ENCODE peak calls at places on chromosomes 4 and X, in nine cellular contexts. One of them, this sample, is unnamed.

GRCh38 chr4:169225058-169225751 is 45.6 kb downstream of the SH3RF1 start:
- DNase-seq in foreskin fibroblast: peak
- DNase-seq in HS-5: peak
- DNase-seq in T follicular helper cell: no peak
- DNase-seq in OCI-LY7: no peak
- DNase-seq in tibial nerve: no peak
- DNase-seq in HFFc6: peak
- DNase-seq in RCC 7860: peak
- DNase-seq in ACHN: peak
- DNase-seq in this sample: peak

GRCh38 chrX:129139837-129140679 is 383.2 kb downstream of the SMARCA1 start:
- DNase-seq in T follicular helper cell: no peak
- DNase-seq in HFFc6: no peak
- DNase-seq in RCC 7860: no peak
- DNase-seq in ACHN: no peak
- DNase-seq in OCI-LY7: no peak
- DNase-seq in HS-5: no peak
- DNase-seq in tibial nerve: no peak
- DNase-seq in foreskin fibroblast: no peak
- DNase-seq in this sample: no peak

GRCh38 chr4:56757270-56757746 is 64.2 kb downstream of the SPINK2 start:
- DNase-seq in tibial nerve: no peak
- DNase-seq in HS-5: peak
- DNase-seq in RCC 7860: peak
- DNase-seq in OCI-LY7: peak
- DNase-seq in T follicular helper cell: peak
- DNase-seq in foreskin fibroblast: peak
- DNase-seq in HFFc6: peak
- DNase-seq in ACHN: peak
- DNase-seq in this sample: no peak

GRCh38 chrX:111955916-111956315 is 79.9 kb downstream of the TRPC5OS start:
- DNase-seq in HS-5: no peak
- DNase-seq in ACHN: no peak
- DNase-seq in HFFc6: no peak
- DNase-seq in OCI-LY7: no peak
- DNase-seq in RCC 7860: no peak
- DNase-seq in T follicular helper cell: no peak
- DNase-seq in foreskin fibroblast: no peak
- DNase-seq in tibial nerve: no peak
- DNase-seq in this sample: no peak

GRCh38 chr4:169203891-169204290 is 66.9 kb downstream of the SH3RF1 start:
- DNase-seq in T follicular helper cell: no peak
- DNase-seq in ACHN: no peak
- DNase-seq in HFFc6: no peak
- DNase-seq in foreskin fibroblast: no peak
- DNase-seq in HS-5: no peak
- DNase-seq in tibial nerve: no peak
- DNase-seq in RCC 7860: no peak
- DNase-seq in OCI-LY7: no peak
- DNase-seq in this sample: no peak

GRCh38 chr4:5448286-5448685 is 260.1 kb downstream of the EVC2 start:
- DNase-seq in ACHN: no peak
- DNase-seq in foreskin fibroblast: no peak
- DNase-seq in HS-5: no peak
- DNase-seq in tibial nerve: no peak
- DNase-seq in HFFc6: no peak
- DNase-seq in RCC 7860: no peak
- DNase-seq in T follicular helper cell: no peak
- DNase-seq in OCI-LY7: no peak
- DNase-seq in this sample: no peak

GRCh38 chr4:112355662-112356061 is 58.5 kb downstream of the ALPK1 start:
- DNase-seq in RCC 7860: no peak
- DNase-seq in ACHN: no peak
- DNase-seq in HFFc6: no peak
- DNase-seq in foreskin fibroblast: no peak
- DNase-seq in HS-5: no peak
- DNase-seq in tibial nerve: no peak
- DNase-seq in T follicular helper cell: no peak
- DNase-seq in OCI-LY7: no peak
- DNase-seq in this sample: no peak

GRCh38 chrX:97683256-97683655 is 799.5 kb downstream of the RPA4 start:
- DNase-seq in foreskin fibroblast: no peak
- DNase-seq in tibial nerve: no peak
- DNase-seq in HFFc6: no peak
- DNase-seq in RCC 7860: no peak
- DNase-seq in T follicular helper cell: no peak
- DNase-seq in ACHN: no peak
- DNase-seq in HS-5: no peak
- DNase-seq in OCI-LY7: no peak
- DNase-seq in this sample: no peak

GRCh38 chr4:67459164-67459563 is 86.1 kb downstream of the CENPC start:
- DNase-seq in HFFc6: no peak
- DNase-seq in foreskin fibroblast: no peak
- DNase-seq in HS-5: no peak
- DNase-seq in T follicular helper cell: no peak
- DNase-seq in RCC 7860: no peak
- DNase-seq in tibial nerve: no peak
- DNase-seq in ACHN: no peak
- DNase-seq in OCI-LY7: no peak
- DNase-seq in this sample: no peak

GRCh38 chr4:82469776-82470345 is 39.5 kb downstream of the ENOPH1 start:
- DNase-seq in RCC 7860: no peak
- DNase-seq in OCI-LY7: no peak
- DNase-seq in foreskin fibroblast: peak
- DNase-seq in tibial nerve: no peak
- DNase-seq in HS-5: peak
- DNase-seq in T follicular helper cell: no peak
- DNase-seq in HFFc6: peak
- DNase-seq in ACHN: no peak
- DNase-seq in this sample: no peak

GRCh38 chr4:166422475-166422874 is 549.4 kb downstream of the TLL1 start:
- DNase-seq in foreskin fibroblast: peak
- DNase-seq in HFFc6: peak
- DNase-seq in RCC 7860: peak
- DNase-seq in tibial nerve: no peak
- DNase-seq in ACHN: peak
- DNase-seq in T follicular helper cell: no peak
- DNase-seq in OCI-LY7: no peak
- DNase-seq in HS-5: peak
- DNase-seq in this sample: no peak

GRCh38 chrX:66728818-66729271 is 90.0 kb upstream of the EDA2R start:
- DNase-seq in RCC 7860: peak
- DNase-seq in HFFc6: peak
- DNase-seq in OCI-LY7: peak
- DNase-seq in tibial nerve: peak
- DNase-seq in HS-5: peak
- DNase-seq in T follicular helper cell: peak
- DNase-seq in ACHN: peak
- DNase-seq in foreskin fibroblast: peak
- DNase-seq in this sample: peak

GRCh38 chr4:25767877-25768475 is 94.8 kb downstream of the SEL1L3 start:
- DNase-seq in T follicular helper cell: no peak
- DNase-seq in tibial nerve: peak
- DNase-seq in RCC 7860: peak
- DNase-seq in ACHN: peak
- DNase-seq in foreskin fibroblast: peak
- DNase-seq in OCI-LY7: peak
- DNase-seq in HS-5: no peak
- DNase-seq in HFFc6: peak
- DNase-seq in this sample: peak

GRCh38 chr4:124065941-124066340 is 646.6 kb downstream of the ANKRD50 start:
- DNase-seq in T follicular helper cell: no peak
- DNase-seq in HS-5: no peak
- DNase-seq in foreskin fibroblast: no peak
- DNase-seq in ACHN: no peak
- DNase-seq in RCC 7860: no peak
- DNase-seq in HFFc6: no peak
- DNase-seq in OCI-LY7: no peak
- DNase-seq in tibial nerve: no peak
- DNase-seq in this sample: no peak

GRCh38 chrX:7024850-7025249 is 122.7 kb upstream of the STS start:
- DNase-seq in ACHN: no peak
- DNase-seq in T follicular helper cell: no peak
- DNase-seq in OCI-LY7: no peak
- DNase-seq in foreskin fibroblast: no peak
- DNase-seq in tibial nerve: no peak
- DNase-seq in HS-5: no peak
- DNase-seq in RCC 7860: no peak
- DNase-seq in HFFc6: no peak
- DNase-seq in this sample: no peak

GRCh38 chr4:94763500-94763899 is 5.7 kb downstream of the BMPR1B start:
- DNase-seq in RCC 7860: no peak
- DNase-seq in T follicular helper cell: no peak
- DNase-seq in tibial nerve: no peak
- DNase-seq in OCI-LY7: no peak
- DNase-seq in foreskin fibroblast: no peak
- DNase-seq in HS-5: no peak
- DNase-seq in HFFc6: no peak
- DNase-seq in ACHN: no peak
- DNase-seq in this sample: no peak

GRCh38 chr4:88802138-88802537 is 104.5 kb upstream of the NAP1L5 start:
- DNase-seq in ACHN: no peak
- DNase-seq in foreskin fibroblast: no peak
- DNase-seq in HFFc6: no peak
- DNase-seq in HS-5: no peak
- DNase-seq in RCC 7860: no peak
- DNase-seq in OCI-LY7: no peak
- DNase-seq in T follicular helper cell: no peak
- DNase-seq in tibial nerve: no peak
- DNase-seq in this sample: no peak

GRCh38 chrX:119990409-119990994 is 47.0 kb upstream of the NKAP start:
- DNase-seq in foreskin fibroblast: no peak
- DNase-seq in tibial nerve: no peak
- DNase-seq in HS-5: no peak
- DNase-seq in ACHN: no peak
- DNase-seq in T follicular helper cell: no peak
- DNase-seq in OCI-LY7: no peak
- DNase-seq in RCC 7860: no peak
- DNase-seq in HFFc6: no peak
- DNase-seq in this sample: no peak

GRCh38 chr4:77190053-77190452 is 33.0 kb downstream of the CCNG2 start:
- DNase-seq in ACHN: no peak
- DNase-seq in HFFc6: no peak
- DNase-seq in OCI-LY7: no peak
- DNase-seq in T follicular helper cell: no peak
- DNase-seq in HS-5: no peak
- DNase-seq in tibial nerve: no peak
- DNase-seq in foreskin fibroblast: no peak
- DNase-seq in RCC 7860: no peak
- DNase-seq in this sample: peak

GRCh38 chrX:18119856-18120255 is 100.8 kb downstream of the BEND2 start:
- DNase-seq in OCI-LY7: no peak
- DNase-seq in HS-5: no peak
- DNase-seq in RCC 7860: no peak
- DNase-seq in tibial nerve: no peak
- DNase-seq in T follicular helper cell: no peak
- DNase-seq in ACHN: no peak
- DNase-seq in foreskin fibroblast: no peak
- DNase-seq in HFFc6: no peak
- DNase-seq in this sample: no peak

GRCh38 chr4:24979554-24979953 is 51.2 kb downstream of the LGI2 start:
- DNase-seq in T follicular helper cell: no peak
- DNase-seq in ACHN: no peak
- DNase-seq in HFFc6: no peak
- DNase-seq in foreskin fibroblast: peak
- DNase-seq in HS-5: peak
- DNase-seq in RCC 7860: no peak
- DNase-seq in OCI-LY7: no peak
- DNase-seq in tibial nerve: peak
- DNase-seq in this sample: peak

GRCh38 chr4:86878640-86879039 is 13.6 kb downstream of the C4orf36 start:
- DNase-seq in RCC 7860: no peak
- DNase-seq in foreskin fibroblast: no peak
- DNase-seq in T follicular helper cell: no peak
- DNase-seq in ACHN: no peak
- DNase-seq in OCI-LY7: no peak
- DNase-seq in tibial nerve: no peak
- DNase-seq in HS-5: no peak
- DNase-seq in HFFc6: no peak
- DNase-seq in this sample: no peak

GRCh38 chrX:103157511-103158316 is 57.2 kb upstream of the BEX4 start:
- DNase-seq in HS-5: no peak
- DNase-seq in HFFc6: peak
- DNase-seq in RCC 7860: no peak
- DNase-seq in foreskin fibroblast: peak
- DNase-seq in T follicular helper cell: no peak
- DNase-seq in tibial nerve: peak
- DNase-seq in OCI-LY7: peak
- DNase-seq in ACHN: peak
- DNase-seq in this sample: peak

GRCh38 chr4:105002278-105002677 is 144.4 kb upstream of the TET2 start:
- DNase-seq in HFFc6: no peak
- DNase-seq in foreskin fibroblast: no peak
- DNase-seq in RCC 7860: no peak
- DNase-seq in OCI-LY7: no peak
- DNase-seq in tibial nerve: no peak
- DNase-seq in ACHN: no peak
- DNase-seq in T follicular helper cell: no peak
- DNase-seq in HS-5: no peak
- DNase-seq in this sample: no peak

GRCh38 chr4:87103691-87104187 is 116.7 kb downstream of the KLHL8 start:
- DNase-seq in ACHN: peak
- DNase-seq in foreskin fibroblast: peak
- DNase-seq in T follicular helper cell: no peak
- DNase-seq in tibial nerve: no peak
- DNase-seq in OCI-LY7: no peak
- DNase-seq in HS-5: peak
- DNase-seq in HFFc6: peak
- DNase-seq in RCC 7860: peak
- DNase-seq in this sample: peak